ENCODE peak calls at places on chromosomes 13 and 19, in seven cellular contexts. M, R, U, L, J, X and T are unnamed samples.

GRCh38 chr13:31236211-31236786 is 36.5 kb downstream of the B3GLCT start:
- DNase-seq in M (no peak), R (no peak), U (peak), L (peak), J (no peak), X (no peak), T (no peak)

GRCh38 chr13:98556968-98557591 is 19.8 kb downstream of the STK24 start:
- DNase-seq in M (peak), R (no peak), U (peak), L (no peak), J (peak), X (no peak), T (no peak)

GRCh38 chr13:23723463-23723862 is 153.3 kb downstream of the TNFRSF19 start:
- DNase-seq in M (no peak), R (no peak), U (peak), L (no peak), J (no peak), X (no peak), T (no peak)

GRCh38 chr19:1206063-1206732 is 620 bp downstream of the STK11 start:
- DNase-seq in M (peak), R (no peak), U (no peak), L (peak), J (no peak), X (no peak), T (no peak)

GRCh38 chr19:1223018-1223855 is 14.6 kb downstream of the CBARP start:
- DNase-seq in M (no peak), R (no peak), U (peak), L (peak), J (no peak), X (no peak), T (no peak)

GRCh38 chr19:4803736-4804695 is 12.5 kb downstream of the FEM1A start:
- DNase-seq in M (peak), R (peak), U (peak), L (peak), J (peak), X (no peak), T (peak)

GRCh38 chr19:2488942-2489731 is 13.2 kb downstream of the GADD45B start:
- DNase-seq in M (no peak), R (peak), U (peak), L (peak), J (no peak), X (no peak), T (no peak)

GRCh38 chr19:47761566-47761965 is 16.2 kb downstream of the NOP53 start:
- DNase-seq in M (no peak), R (no peak), U (no peak), L (no peak), J (no peak), X (no peak), T (no peak)

GRCh38 chr13:42176286-42176685 is 95.7 kb upstream of the AKAP11 start:
- DNase-seq in M (no peak), R (no peak), U (no peak), L (no peak), J (no peak), X (no peak), T (no peak)